ENCODE peak calls at places on chromosomes 11 and 22, in seven cellular contexts. R, O, M, K, N, L and A are unnamed samples. For H3K4me1, the result is how much of the 10 kb centered on the place peaks cover.

GRCh38 chr11:78168539-78169477 is 19.6 kb downstream of the KCTD21 start:
- DNase-seq in R (peak), O (peak), M (no peak), K (no peak), N (no peak), L (no peak), A (peak)

GRCh38 chr11:68447015-68447801 is 13.3 kb upstream of the PPP6R3 start:
- DNase-seq in R (peak), O (peak), M (peak), K (peak), N (peak), L (peak), A (peak)

GRCh38 chr11:78643676-78644056 is 69.0 kb upstream of the NARS2 start:
- DNase-seq in R (no peak), O (no peak), M (no peak), K (no peak), N (no peak), L (no peak), A (no peak)

GRCh38 chr11:88169481-88169880 is 5.8 kb downstream of the RAB38 start:
- DNase-seq in R (peak), O (peak), M (no peak), K (no peak), N (no peak), L (peak), A (no peak)

GRCh38 chr22:46587492-46588278 is 32.5 kb upstream of the GRAMD4 start:
- DNase-seq in R (no peak), O (no peak), M (no peak), K (no peak), N (peak), L (no peak), A (no peak)

GRCh38 chr11:35343033-35343598 is 76.2 kb downstream of the SLC1A2 start:
- DNase-seq in R (no peak), O (no peak), M (no peak), K (no peak), N (no peak), L (no peak), A (no peak)

GRCh38 chr11:101401245-101401644 is 182.6 kb downstream of the TRPC6 start:
- DNase-seq in R (no peak), O (peak), M (no peak), K (no peak), N (no peak), L (no peak), A (peak)

GRCh38 chr22:46897246-46897623 is 134.8 kb downstream of the TBC1D22A start:
- DNase-seq in R (no peak), O (no peak), M (no peak), K (no peak), N (no peak), L (no peak), A (no peak)

GRCh38 chr11:16111690-16112089 is 244.7 kb downstream of the SOX6 start:
- DNase-seq in R (peak), O (no peak), M (peak), K (no peak), N (no peak), L (peak), A (no peak)

GRCh38 chr11:8610532-8611116 is 16.6 kb upstream of the STK33 start:
- DNase-seq in R (peak), O (no peak), M (no peak), K (no peak), N (peak), L (no peak), A (no peak)

GRCh38 chr11:13826505-13827278 is 135.8 kb upstream of the SPON1 start:
- DNase-seq in R (no peak), O (no peak), M (no peak), K (no peak), N (no peak), L (no peak), A (no peak)

GRCh38 chr22:43110444-43110926 is at the start of gene BIK:
- DNase-seq in R (peak), O (no peak), M (no peak), K (peak), N (peak), L (peak), A (peak)

GRCh38 chr11:92978226-92979111 is 9.0 kb downstream of the MTNR1B start:
- DNase-seq in R (no peak), O (peak), M (no peak), K (no peak), N (no peak), L (no peak), A (no peak)

GRCh38 chr11:58592760-58593472 is 14.1 kb downstream of the ZFP91 start:
- DNase-seq in R (no peak), O (no peak), M (no peak), K (no peak), N (no peak), L (no peak), A (no peak)

DNA sequence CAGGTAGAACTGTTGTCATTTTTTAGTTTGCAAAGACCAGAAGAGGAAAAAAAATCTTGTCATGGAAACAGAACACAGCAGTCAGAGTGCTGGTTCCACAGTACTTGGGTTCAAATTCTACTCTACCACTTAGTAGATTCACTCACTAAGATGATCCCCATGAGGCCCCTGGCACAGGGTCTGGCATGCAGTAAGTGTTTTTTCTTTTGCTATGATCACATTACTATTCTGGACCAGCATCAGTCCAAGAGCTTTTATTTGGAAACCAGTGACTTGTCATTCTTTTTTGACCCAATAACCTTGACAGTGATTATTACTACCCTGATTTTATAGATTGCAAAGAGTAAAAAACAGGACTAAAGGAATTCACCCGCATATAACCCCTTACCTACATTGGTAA is 4.1 kb downstream of the EEF1G start:
- DNase-seq in R (no peak), O (no peak), M (no peak), K (no peak), N (no peak), L (no peak), A (no peak)
- H3K4ac ChIP-seq in R (no peak), O (no peak), M (no peak), K (no peak), N (no peak), L (no peak), A (no peak)

GRCh38 chr22:37904572-37905533 is 1.2 kb upstream of the MICALL1 start:
- DNase-seq in R (peak), O (peak), M (peak), K (no peak), N (peak), L (peak), A (peak)
- H3K4me1 ChIP-seq in R (under half), O (under half), M (under half), K (under half), N (under half), L (under half), A (under half)

GRCh38 chr11:114133548-114134329 is 74.2 kb downstream of the ZBTB16 start:
- DNase-seq in R (peak), O (no peak), M (no peak), K (no peak), N (no peak), L (no peak), A (no peak)

GRCh38 chr11:114131366-114131963 is 72.0 kb downstream of the ZBTB16 start:
- DNase-seq in R (no peak), O (no peak), M (no peak), K (no peak), N (no peak), L (no peak), A (peak)

GRCh38 chr11:114134870-114135269 is 75.4 kb downstream of the ZBTB16 start:
- DNase-seq in R (peak), O (peak), M (no peak), K (no peak), N (no peak), L (peak), A (peak)

GRCh38 chr11:114132427-114132826 is 72.9 kb downstream of the ZBTB16 start:
- DNase-seq in R (peak), O (no peak), M (no peak), K (no peak), N (no peak), L (no peak), A (no peak)

GRCh38 chr11:114132944-114133394 is 73.5 kb downstream of the ZBTB16 start:
- DNase-seq in R (no peak), O (no peak), M (no peak), K (no peak), N (no peak), L (no peak), A (no peak)
- H3K4ac ChIP-seq in R (no peak), O (no peak), M (no peak), K (no peak), N (no peak), L (no peak), A (no peak)

DNA sequence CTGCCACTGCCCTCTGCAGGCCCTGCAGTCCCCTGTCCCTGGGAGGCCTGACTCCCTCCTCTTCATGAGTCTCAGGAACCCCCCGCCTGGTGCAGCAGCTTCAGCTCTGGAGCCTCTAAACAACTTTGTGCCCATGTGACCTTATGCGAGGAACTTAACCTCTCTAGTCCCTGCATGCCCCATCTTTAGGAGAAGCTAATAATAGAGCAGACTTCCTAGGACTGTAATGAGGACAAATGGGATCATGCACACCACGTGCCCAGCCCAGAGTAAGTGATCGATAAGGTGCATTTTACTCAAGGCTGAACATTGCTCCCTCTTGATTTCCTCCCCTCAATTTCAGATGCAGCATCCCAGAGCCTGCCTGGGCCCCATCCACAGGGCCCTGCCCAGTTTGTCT is 19.0 kb downstream of the KCNJ4 start:
- DNase-seq in R (no peak), O (no peak), M (no peak), K (no peak), N (no peak), L (no peak), A (no peak)
- H3K4me1 ChIP-seq in R (under half), O (under half), M (under half), K (under half), N (under half), L (under half), A (under half)

GRCh38 chr11:119713361-119714040 is 15.5 kb downstream of the NECTIN1 start:
- DNase-seq in R (peak), O (no peak), M (no peak), K (no peak), N (no peak), L (no peak), A (no peak)
- H3K4ac ChIP-seq in R (no peak), O (no peak), M (no peak), K (no peak), N (no peak), L (no peak), A (no peak)

GRCh38 chr11:46200537-46201281 is 76.8 kb upstream of the CREB3L1 start:
- DNase-seq in R (no peak), O (peak), M (peak), K (no peak), N (no peak), L (no peak), A (no peak)
- H3K4me1 ChIP-seq in R (under half), O (under half), M (under half), K (under half), N (under half), L (under half), A (under half)

DNA sequence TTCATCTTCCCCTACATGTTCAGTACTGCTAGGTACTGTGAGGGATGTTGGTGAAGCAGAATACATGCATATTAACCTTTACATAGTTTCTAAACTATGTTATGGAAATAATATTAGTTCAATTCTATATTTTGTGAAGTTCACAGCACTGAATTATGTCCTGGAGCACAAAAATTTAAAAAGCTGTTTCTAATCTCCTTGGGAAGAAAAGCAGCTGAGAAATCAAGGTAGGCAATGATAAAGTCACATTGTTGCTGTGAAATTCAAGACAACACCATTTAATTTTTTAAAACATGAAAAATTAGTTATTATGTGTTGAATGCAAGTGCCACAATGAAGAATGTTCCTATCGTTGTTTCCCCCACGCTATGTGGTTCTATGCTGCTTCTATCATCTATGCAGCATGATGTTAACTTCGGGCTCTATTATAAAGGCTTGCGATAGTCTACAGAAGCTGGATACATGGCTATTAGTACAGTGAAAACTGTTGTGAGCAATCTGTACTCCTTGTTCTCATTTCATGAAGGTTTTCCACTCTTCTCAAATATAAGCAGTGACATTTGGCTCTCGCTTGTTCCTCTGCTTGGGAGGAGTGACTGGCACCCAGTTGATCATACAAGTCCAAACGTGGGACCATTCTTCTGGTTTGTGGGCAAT is 164.3 kb downstream of the AASDHPPT start:
- DNase-seq in R (no peak), O (no peak), M (no peak), K (no peak), N (no peak), L (no peak), A (no peak)
- H3K4ac ChIP-seq in R (no peak), O (no peak), M (no peak), K (no peak), N (no peak), L (no peak), A (no peak)

DNA sequence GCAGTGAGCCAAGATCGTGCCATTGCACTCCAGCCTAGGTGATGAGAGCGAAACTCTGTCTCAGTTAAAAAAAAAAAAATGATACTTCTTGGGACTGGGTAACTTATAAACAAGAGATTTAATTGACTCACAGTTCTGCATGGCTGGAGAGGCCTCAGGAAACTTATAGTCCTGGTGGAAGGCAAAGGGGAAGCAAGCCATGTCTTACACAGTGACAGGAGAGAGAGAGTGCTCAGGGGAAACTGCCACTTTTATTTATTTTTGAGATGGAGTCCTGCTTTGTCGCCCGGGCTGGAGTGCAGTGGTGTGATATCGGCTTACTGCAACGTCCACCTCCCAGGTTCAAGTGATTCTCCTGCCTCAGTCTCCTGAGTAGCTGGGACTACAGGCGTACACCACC is 8.2 kb downstream of the SDF2L1 start:
- DNase-seq in R (no peak), O (no peak), M (no peak), K (no peak), N (no peak), L (no peak), A (no peak)
- H3K4me1 ChIP-seq in R (under half), O (under half), M (under half), K (under half), N (under half), L (under half), A (under half)